ENCODE peak calls at places on chromosome 7, in five cellular contexts. One of them, this sample, is unnamed. For H3K27me3 and H3K4me1, the result is how much of the 10 kb centered on the place peaks cover.

GRCh38 chr7:74101061-74101681 is 17.6 kb downstream of the LIMK1 start:
- DNase-seq in tibial artery: no peak
- DNase-seq in PC-9: no peak
- DNase-seq in aorta: no peak
- DNase-seq in heart left ventricle: no peak
- DNase-seq in this sample: no peak

GRCh38 chr7:156383526-156383925 is 257.0 kb upstream of the RNF32 start:
- DNase-seq in tibial artery: no peak
- DNase-seq in PC-9: no peak
- DNase-seq in aorta: no peak
- DNase-seq in heart left ventricle: no peak
- DNase-seq in this sample: no peak

GRCh38 chr7:134844200-134844599 is 64.8 kb downstream of the CALD1 start:
- DNase-seq in tibial artery: no peak
- DNase-seq in PC-9: peak
- DNase-seq in aorta: no peak
- DNase-seq in heart left ventricle: no peak
- DNase-seq in this sample: no peak

GRCh38 chr7:129438839-129439640 is 4.8 kb downstream of the STRIP2 start:
- DNase-seq in tibial artery: no peak
- DNase-seq in PC-9: peak
- DNase-seq in aorta: no peak
- DNase-seq in heart left ventricle: no peak
- DNase-seq in this sample: no peak

GRCh38 chr7:75842836-75843446 is 29.3 kb upstream of the CCL24 start:
- DNase-seq in tibial artery: peak
- DNase-seq in PC-9: peak
- DNase-seq in aorta: no peak
- DNase-seq in heart left ventricle: peak
- DNase-seq in this sample: peak

GRCh38 chr7:32068411-32068905 is 1.7 kb downstream of the PDE1C start:
- DNase-seq in tibial artery: no peak
- DNase-seq in PC-9: no peak
- DNase-seq in aorta: no peak
- DNase-seq in heart left ventricle: no peak
- DNase-seq in this sample: no peak

GRCh38 chr7:363626-364025 is 73.7 kb downstream of the FOXL3 start:
- DNase-seq in tibial artery: no peak
- DNase-seq in PC-9: no peak
- DNase-seq in aorta: peak
- DNase-seq in heart left ventricle: no peak
- DNase-seq in this sample: no peak

GRCh38 chr7:145884716-145885514 is 231.7 kb upstream of the CNTNAP2 start:
- DNase-seq in tibial artery: no peak
- DNase-seq in PC-9: no peak
- DNase-seq in aorta: no peak
- DNase-seq in heart left ventricle: no peak
- DNase-seq in this sample: no peak

GRCh38 chr7:97439637-97440214 is 292.2 kb upstream of the TAC1 start:
- DNase-seq in tibial artery: no peak
- DNase-seq in PC-9: no peak
- DNase-seq in aorta: no peak
- DNase-seq in heart left ventricle: no peak
- DNase-seq in this sample: no peak

GRCh38 chr7:14688208-14688607 is 214.3 kb downstream of the DGKB start:
- DNase-seq in tibial artery: no peak
- DNase-seq in PC-9: no peak
- DNase-seq in aorta: no peak
- DNase-seq in heart left ventricle: no peak
- DNase-seq in this sample: no peak

GRCh38 chr7:55556492-55556891 is 15.8 kb downstream of the VOPP1 start:
- DNase-seq in tibial artery: no peak
- DNase-seq in PC-9: no peak
- DNase-seq in aorta: no peak
- DNase-seq in heart left ventricle: no peak
- DNase-seq in this sample: no peak

GRCh38 chr7:45590679-45591057 is 16.5 kb downstream of the ADCY1 start:
- DNase-seq in tibial artery: no peak
- DNase-seq in PC-9: no peak
- DNase-seq in aorta: no peak
- DNase-seq in heart left ventricle: peak
- DNase-seq in this sample: no peak

GRCh38 chr7:157471259-157472125 is 134.7 kb downstream of the DNAJB6 start:
- DNase-seq in tibial artery: peak
- DNase-seq in PC-9: no peak
- DNase-seq in aorta: no peak
- DNase-seq in heart left ventricle: no peak
- DNase-seq in this sample: no peak

GRCh38 chr7:33554046-33554445 is 351.3 kb upstream of the BMPER start:
- DNase-seq in tibial artery: no peak
- DNase-seq in PC-9: no peak
- DNase-seq in aorta: no peak
- DNase-seq in heart left ventricle: no peak
- DNase-seq in this sample: no peak

GRCh38 chr7:20238754-20239324 is 21.7 kb upstream of the MACC1 start:
- DNase-seq in tibial artery: no peak
- DNase-seq in PC-9: no peak
- DNase-seq in aorta: peak
- DNase-seq in heart left ventricle: no peak
- DNase-seq in this sample: no peak

GRCh38 chr7:148242271-148242801 is 348.2 kb upstream of the C7orf33 start:
- DNase-seq in tibial artery: no peak
- DNase-seq in PC-9: peak
- DNase-seq in aorta: no peak
- DNase-seq in heart left ventricle: no peak
- DNase-seq in this sample: peak

GRCh38 chr7:116167177-116167576 is 43.2 kb upstream of the TES start:
- DNase-seq in tibial artery: no peak
- DNase-seq in PC-9: no peak
- DNase-seq in aorta: no peak
- DNase-seq in heart left ventricle: no peak
- DNase-seq in this sample: peak

GRCh38 chr7:10412426-10413019 is 561.1 kb upstream of the PHF14 start:
- DNase-seq in tibial artery: no peak
- DNase-seq in PC-9: no peak
- DNase-seq in aorta: no peak
- DNase-seq in heart left ventricle: peak
- DNase-seq in this sample: peak

GRCh38 chr7:141276031-141276430 is 202.2 kb downstream of the TMEM178B start:
- DNase-seq in tibial artery: no peak
- DNase-seq in PC-9: no peak
- DNase-seq in aorta: no peak
- DNase-seq in heart left ventricle: no peak
- DNase-seq in this sample: no peak

GRCh38 chr7:157464971-157465481 is 128.2 kb downstream of the DNAJB6 start:
- DNase-seq in tibial artery: no peak
- DNase-seq in PC-9: no peak
- DNase-seq in aorta: no peak
- DNase-seq in heart left ventricle: no peak
- DNase-seq in this sample: no peak

GRCh38 chr7:111215550-111215949 is 124.6 kb downstream of the LRRN3 start:
- DNase-seq in tibial artery: no peak
- DNase-seq in PC-9: no peak
- DNase-seq in aorta: no peak
- DNase-seq in heart left ventricle: no peak
- DNase-seq in this sample: no peak

GRCh38 chr7:30914611-30915601 is 3.3 kb downstream of the AQP1 start:
- DNase-seq in tibial artery: peak
- DNase-seq in PC-9: peak
- DNase-seq in aorta: peak
- DNase-seq in heart left ventricle: no peak
- DNase-seq in this sample: no peak

GRCh38 chr7:24828871-24829661 is 71.8 kb upstream of the GSDME start:
- DNase-seq in tibial artery: no peak
- DNase-seq in PC-9: no peak
- DNase-seq in aorta: no peak
- DNase-seq in heart left ventricle: no peak
- DNase-seq in this sample: no peak

GRCh38 chr7:89002942-89003618 is 207.5 kb upstream of the TEX47 start:
- DNase-seq in tibial artery: no peak
- DNase-seq in PC-9: no peak
- DNase-seq in aorta: no peak
- DNase-seq in heart left ventricle: no peak
- DNase-seq in this sample: no peak

GRCh38 chr7:27143022-27143949 is at the start of gene HOXA5:
- DNase-seq in tibial artery: peak
- DNase-seq in PC-9: no peak
- DNase-seq in aorta: peak
- DNase-seq in heart left ventricle: no peak
- DNase-seq in this sample: no peak
- H3K27me3 ChIP-seq in tibial artery: under half
- H3K27me3 ChIP-seq in PC-9: under half
- H3K27me3 ChIP-seq in aorta: under half
- H3K27me3 ChIP-seq in heart left ventricle: half or more
- H3K27me3 ChIP-seq in this sample: under half

GRCh38 chr7:4689668-4690067 is 7.6 kb downstream of the FOXK1 start:
- DNase-seq in tibial artery: no peak
- DNase-seq in PC-9: no peak
- DNase-seq in aorta: peak
- DNase-seq in heart left ventricle: no peak
- DNase-seq in this sample: no peak
- H3K4me1 ChIP-seq in tibial artery: half or more
- H3K4me1 ChIP-seq in PC-9: under half
- H3K4me1 ChIP-seq in aorta: under half
- H3K4me1 ChIP-seq in heart left ventricle: half or more
- H3K4me1 ChIP-seq in this sample: under half

DNA sequence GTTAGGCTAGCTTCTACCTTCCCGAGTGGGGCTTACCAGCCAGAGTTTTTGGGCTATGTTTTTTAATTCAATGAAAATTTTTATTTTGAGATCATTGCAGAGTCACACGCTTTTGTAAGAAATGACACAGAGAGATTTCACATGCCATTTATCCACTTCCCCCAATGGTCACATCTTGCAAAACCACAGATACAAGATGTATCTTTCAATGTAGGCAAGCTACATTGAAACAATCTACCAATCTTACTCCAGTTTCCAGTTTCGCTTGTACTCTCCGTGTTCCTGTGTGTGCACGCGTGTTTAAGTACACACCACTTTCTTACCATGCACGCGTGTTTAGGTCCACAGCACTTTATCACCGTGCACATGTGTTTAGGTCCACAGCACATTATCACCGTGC is 89.4 kb upstream of the LEP start:
- DNase-seq in tibial artery: no peak
- DNase-seq in PC-9: no peak
- DNase-seq in aorta: no peak
- DNase-seq in heart left ventricle: no peak
- DNase-seq in this sample: no peak
- H3K27me3 ChIP-seq in tibial artery: under half
- H3K27me3 ChIP-seq in PC-9: under half
- H3K27me3 ChIP-seq in aorta: under half
- H3K27me3 ChIP-seq in heart left ventricle: under half
- H3K27me3 ChIP-seq in this sample: under half

GRCh38 chr7:151008143-151008510 is 16.2 kb downstream of the ATG9B start:
- DNase-seq in tibial artery: no peak
- DNase-seq in PC-9: peak
- DNase-seq in aorta: peak
- DNase-seq in heart left ventricle: peak
- DNase-seq in this sample: no peak

GRCh38 chr7:151009340-151010001 is 14.8 kb downstream of the ATG9B start:
- DNase-seq in tibial artery: no peak
- DNase-seq in PC-9: no peak
- DNase-seq in aorta: peak
- DNase-seq in heart left ventricle: no peak
- DNase-seq in this sample: no peak

GRCh38 chr7:151010002-151010306 is 14.3 kb downstream of the ATG9B start:
- DNase-seq in tibial artery: no peak
- DNase-seq in PC-9: no peak
- DNase-seq in aorta: no peak
- DNase-seq in heart left ventricle: no peak
- DNase-seq in this sample: no peak

GRCh38 chr7:151007469-151007898 is 16.7 kb downstream of the NOS3 start:
- DNase-seq in tibial artery: no peak
- DNase-seq in PC-9: peak
- DNase-seq in aorta: peak
- DNase-seq in heart left ventricle: peak
- DNase-seq in this sample: no peak

DNA sequence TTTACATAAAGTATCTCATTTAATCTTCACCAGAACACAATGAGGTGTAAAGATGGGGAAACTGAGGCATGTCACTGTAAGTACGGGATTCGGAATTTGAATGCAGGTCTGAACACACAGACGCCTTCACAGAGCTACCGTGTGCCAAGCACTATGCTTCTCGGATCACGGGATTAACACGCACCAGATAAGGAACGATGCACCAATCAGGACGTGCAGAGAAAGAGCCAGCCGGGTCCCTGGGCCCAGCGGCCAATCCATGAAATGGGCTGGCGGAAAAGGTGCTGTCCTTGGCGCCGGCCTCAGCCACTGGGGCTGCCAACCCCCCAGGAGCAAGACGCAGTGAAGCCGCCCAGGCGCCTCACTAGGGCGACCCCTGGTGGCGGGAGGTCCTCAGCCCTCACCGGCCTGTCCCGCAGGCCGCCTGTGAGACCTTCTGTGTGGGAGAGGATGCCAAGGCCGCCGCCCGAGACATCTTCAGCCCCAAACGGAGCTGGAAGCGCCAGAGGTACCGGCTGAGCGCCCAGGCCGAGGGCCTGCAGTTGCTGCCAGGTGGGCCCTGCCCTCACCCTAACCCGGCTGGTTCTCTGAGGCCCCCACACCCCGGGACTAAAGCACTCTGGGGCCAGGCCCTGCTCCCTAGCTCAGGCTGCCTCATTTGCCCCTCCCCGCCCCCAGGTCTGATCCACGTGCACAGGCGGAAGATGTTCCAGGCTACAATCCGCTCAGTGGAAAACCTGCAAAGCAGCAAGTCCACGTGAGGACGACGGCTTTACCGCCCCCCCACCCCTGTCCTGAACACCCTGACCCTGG is 15.6 kb downstream of the ATG9B start:
- DNase-seq in tibial artery: no peak
- DNase-seq in PC-9: peak
- DNase-seq in aorta: peak
- DNase-seq in heart left ventricle: peak
- DNase-seq in this sample: peak
- H3K4me1 ChIP-seq in tibial artery: under half
- H3K4me1 ChIP-seq in PC-9: under half
- H3K4me1 ChIP-seq in aorta: under half
- H3K4me1 ChIP-seq in heart left ventricle: half or more
- H3K4me1 ChIP-seq in this sample: under half

This sample was measured in HAP-1.